ENCODE peak calls at places on chromosomes 5 and 9, in four cellular contexts. V, U, M and N are unnamed samples.

GRCh38 chr9:37302277-37302676 is 120.2 kb upstream of the GRHPR start:
- DNase-seq in V (peak), U (no peak), M (no peak), N (peak)

GRCh38 chr9:93286252-93287188 is 102.6 kb downstream of the WNK2 start:
- DNase-seq in V (no peak), U (no peak), M (no peak), N (no peak)

GRCh38 chr5:151171521-151171920 is 13.9 kb upstream of the ANXA6 start:
- DNase-seq in V (no peak), U (no peak), M (peak), N (no peak)

GRCh38 chr9:96859461-96860198 is 5.3 kb upstream of the ZNF782 start:
- DNase-seq in V (no peak), U (no peak), M (no peak), N (no peak)

GRCh38 chr9:68896495-68896894 is 117.4 kb downstream of the PRKACG start:
- DNase-seq in V (no peak), U (no peak), M (no peak), N (no peak)

GRCh38 chr5:133389066-133389590 is 223.2 kb downstream of the FSTL4 start:
- DNase-seq in V (no peak), U (no peak), M (no peak), N (no peak)

GRCh38 chr9:107542814-107543213 is 53.2 kb upstream of the KLF4 start:
- DNase-seq in V (no peak), U (no peak), M (no peak), N (no peak)

GRCh38 chr9:84862786-84863185 is 193.3 kb downstream of the NTRK2 start:
- DNase-seq in V (no peak), U (no peak), M (no peak), N (no peak)

GRCh38 chr5:31908396-31908795 is 265.7 kb downstream of the GOLPH3 start:
- DNase-seq in V (no peak), U (no peak), M (no peak), N (no peak)

DNA sequence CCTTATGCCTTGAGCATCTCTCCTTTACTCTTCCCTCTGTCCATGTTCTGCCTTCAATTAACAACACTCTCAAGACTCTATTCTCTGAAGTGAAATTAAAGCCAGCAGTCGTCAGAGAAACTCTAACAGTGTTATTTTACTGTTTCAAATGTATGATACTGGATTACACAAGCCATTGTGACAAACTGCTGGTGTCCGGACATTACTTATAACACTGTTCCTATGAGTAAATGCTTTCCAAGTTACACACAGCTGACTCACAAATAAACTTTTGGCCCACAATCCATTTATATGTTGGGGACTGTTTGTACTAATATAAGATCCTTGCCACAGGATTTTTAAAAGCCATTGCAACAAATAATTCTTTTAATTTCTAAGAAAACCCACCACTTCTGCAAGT is 63.2 kb upstream of the GHR start:
- DNase-seq in V (no peak), U (no peak), M (no peak), N (no peak)
- TF ChIP-seq SPI1 in V (no peak), U (no peak), M (no peak), N (no peak)

GRCh38 chr9:7258688-7259396 is 501.1 kb downstream of the KDM4C start:
- DNase-seq in V (no peak), U (no peak), M (no peak), N (no peak)

GRCh38 chr9:7259544-7260241 is 501.9 kb downstream of the KDM4C start:
- DNase-seq in V (no peak), U (no peak), M (no peak), N (no peak)
- TF ChIP-seq SPI1 in V (no peak), U (no peak), M (no peak), N (no peak)

GRCh38 chr9:128422783-128423150 is 2.1 kb downstream of the CERCAM start:
- DNase-seq in V (no peak), U (no peak), M (no peak), N (no peak)

GRCh38 chr9:128420060-128420650 is 502 bp upstream of the CERCAM start:
- DNase-seq in V (no peak), U (peak), M (no peak), N (peak)

GRCh38 chr9:128419061-128419925 is 1.4 kb upstream of the CERCAM start:
- DNase-seq in V (no peak), U (no peak), M (no peak), N (no peak)

GRCh38 chr9:128421474-128422010 is 885 bp downstream of the CERCAM start:
- DNase-seq in V (no peak), U (no peak), M (no peak), N (no peak)

DNA sequence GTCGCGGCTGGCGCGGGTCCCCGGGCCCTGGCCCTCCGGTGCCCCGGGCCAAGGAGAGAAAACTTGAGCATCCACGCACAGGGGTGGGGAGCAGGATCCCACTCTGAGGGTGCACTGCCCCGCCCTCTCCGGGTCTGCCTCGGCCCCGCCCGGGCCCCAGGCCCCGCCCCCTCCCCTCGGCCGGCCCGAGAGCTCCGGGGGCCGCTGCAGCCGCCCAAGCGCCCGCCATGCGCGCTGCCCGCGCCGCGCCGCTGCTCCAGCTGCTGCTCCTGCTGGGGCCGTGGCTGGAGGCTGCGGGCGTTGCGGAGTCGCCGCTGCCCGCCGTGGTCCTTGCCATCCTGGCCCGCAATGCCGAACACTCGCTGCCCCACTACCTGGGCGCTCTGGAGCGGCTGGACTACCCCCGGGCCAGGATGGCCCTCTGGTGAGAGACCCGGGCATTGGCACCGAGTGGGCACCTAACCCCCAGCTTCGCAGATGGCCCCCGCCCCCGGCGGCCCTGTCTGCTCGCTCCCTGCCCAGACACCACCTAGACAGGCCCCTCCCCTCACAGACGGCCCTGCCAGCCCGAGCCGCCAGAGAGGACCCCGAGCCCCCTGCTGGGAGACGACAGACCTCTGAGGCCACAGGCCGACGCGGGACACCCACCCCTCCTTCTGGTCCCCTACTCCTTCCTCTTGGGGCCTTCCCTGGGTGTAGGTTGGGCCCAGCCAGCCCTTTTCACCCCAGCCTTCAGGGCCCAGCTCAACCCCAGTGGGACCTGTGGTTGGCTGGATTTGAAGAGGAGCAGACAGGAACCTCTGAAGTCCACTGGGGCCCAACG is at the start of gene CERCAM:
- DNase-seq in V (no peak), U (peak), M (no peak), N (peak)
- TF ChIP-seq SPI1 in V (no peak), U (no peak), M (no peak), N (no peak)

GRCh38 chr5:135156715-135157404 is 122.8 kb upstream of the PITX1 start:
- DNase-seq in V (no peak), U (no peak), M (peak), N (no peak)
- TF ChIP-seq SPI1 in V (no peak), U (no peak), M (no peak), N (no peak)

GRCh38 chr9:27491164-27491563 is 32.9 kb upstream of the IFNK start:
- DNase-seq in V (peak), U (no peak), M (peak), N (no peak)
- TF ChIP-seq SPI1 in V (peak), U (no peak), M (peak), N (peak)

DNA sequence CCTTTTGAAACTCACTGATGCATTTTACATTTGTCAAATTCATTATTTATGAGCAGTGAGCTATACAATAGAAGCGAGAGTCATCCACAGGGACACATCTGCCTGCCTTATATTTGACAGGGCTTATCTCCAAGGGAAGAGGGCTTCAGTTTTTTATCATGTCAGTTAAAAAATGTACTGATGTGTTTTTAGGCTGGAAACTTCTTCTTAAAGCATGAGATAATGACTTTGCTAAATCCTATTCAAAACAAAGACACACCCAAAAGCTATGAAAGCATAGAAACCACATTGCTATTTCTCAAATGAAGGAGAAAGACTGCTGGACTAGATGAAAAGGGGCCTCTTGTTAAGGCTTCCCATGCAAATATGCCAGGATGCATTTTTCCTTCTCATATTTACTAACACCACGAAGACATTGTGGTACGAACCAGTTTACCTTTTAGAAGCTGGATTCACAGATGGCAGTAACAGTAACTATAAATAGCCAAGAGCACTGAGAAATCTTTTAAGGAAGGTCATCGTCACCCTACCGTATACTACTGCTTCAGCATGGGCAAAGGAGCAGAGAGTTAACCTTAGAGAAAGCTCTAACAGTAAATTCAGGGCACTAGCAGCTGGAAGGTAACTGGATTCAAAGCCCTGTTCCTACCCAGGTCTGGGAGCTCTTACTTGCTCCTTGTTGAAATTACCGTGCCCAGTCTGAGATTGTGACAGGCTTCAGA is 86.3 kb upstream of the IFNK start:
- DNase-seq in V (no peak), U (peak), M (no peak), N (no peak)
- TF ChIP-seq SPI1 in V (no peak), U (no peak), M (no peak), N (no peak)

DNA sequence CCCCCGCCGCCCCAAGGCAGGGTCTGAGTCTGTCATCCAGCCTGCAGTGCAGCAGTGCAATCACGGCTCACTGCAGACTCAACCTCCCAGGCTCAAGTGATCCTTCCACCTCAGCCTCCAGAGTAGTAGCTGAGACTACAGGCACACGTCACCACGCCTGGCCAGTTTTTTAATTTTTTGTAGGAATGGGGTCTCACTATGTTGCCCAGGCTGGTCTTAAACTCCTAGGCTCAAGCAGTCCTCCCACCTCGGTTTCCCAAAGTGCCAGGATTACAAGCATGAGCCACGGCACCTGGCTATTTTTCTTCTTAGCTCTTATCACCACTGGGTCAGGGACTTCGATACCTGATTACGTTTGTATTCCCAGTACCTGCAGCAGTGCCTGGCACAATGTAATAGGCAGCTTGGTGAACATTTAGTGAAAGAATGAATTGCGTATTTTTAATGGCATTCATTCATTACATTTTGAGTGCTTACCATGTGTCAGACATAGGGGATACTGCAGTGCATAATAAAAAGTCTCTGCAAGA is 10.3 kb downstream of the LARP1 start:
- DNase-seq in V (no peak), U (no peak), M (no peak), N (no peak)
- TF ChIP-seq SPI1 in V (no peak), U (no peak), M (no peak), N (no peak)